ENCODE peak calls at places on chromosomes 3 and 15, in four cellular contexts. One of them, this sample, is unnamed.

GRCh38 chr15:85504739-85505676 is 124.6 kb downstream of the AKAP13 start:
- DNase-seq in mesendoderm: peak; percentile 59
- DNase-seq in GM12865: peak; percentile 73
- DNase-seq in AG10803: peak; percentile 75
- DNase-seq in this sample: peak; percentile 83

GRCh38 chr15:100873029-100873677 is 6.5 kb upstream of the ALDH1A3 start:
- DNase-seq in mesendoderm: peak; percentile 82
- DNase-seq in AG10803: peak; percentile 95
- DNase-seq in GM12865: peak; percentile 75
- DNase-seq in this sample: peak; percentile 94

GRCh38 chr3:196463478-196463756 is 31.2 kb upstream of the UBXN7 start:
- DNase-seq in GM12865: peak; percentile 29
- DNase-seq in AG10803: no peak
- DNase-seq in mesendoderm: no peak
- DNase-seq in this sample: no peak

GRCh38 chr15:66629817-66630576 is 64.2 kb upstream of the LCTL start:
- DNase-seq in AG10803: no peak
- DNase-seq in GM12865: no peak
- DNase-seq in mesendoderm: no peak
- DNase-seq in this sample: no peak

GRCh38 chr3:28933337-28933736 is 347.5 kb upstream of the RBMS3 start:
- DNase-seq in mesendoderm: no peak
- DNase-seq in AG10803: no peak
- DNase-seq in GM12865: no peak
- DNase-seq in this sample: no peak

GRCh38 chr3:143171656-143172055 is 52.1 kb downstream of the CHST2 start:
- DNase-seq in AG10803: no peak
- DNase-seq in GM12865: no peak
- DNase-seq in mesendoderm: no peak
- DNase-seq in this sample: peak; percentile 43

GRCh38 chr15:100116416-100117190 is 225.2 kb downstream of the ADAMTS17 start:
- DNase-seq in mesendoderm: no peak
- DNase-seq in GM12865: no peak
- DNase-seq in AG10803: no peak
- DNase-seq in this sample: no peak

GRCh38 chr3:16441306-16441898 is 72.1 kb downstream of the RFTN1 start:
- DNase-seq in mesendoderm: no peak
- DNase-seq in GM12865: no peak
- DNase-seq in AG10803: peak; percentile 94
- DNase-seq in this sample: no peak

GRCh38 chr3:196757876-196758739 is 18.5 kb downstream of the PAK2 start:
- DNase-seq in GM12865: no peak
- DNase-seq in mesendoderm: no peak
- DNase-seq in AG10803: peak; percentile 39
- DNase-seq in this sample: peak; percentile 79

GRCh38 chr3:72473156-72473555 is 375.1 kb downstream of the SHQ1 start:
- DNase-seq in AG10803: no peak
- DNase-seq in GM12865: peak; percentile 78
- DNase-seq in mesendoderm: no peak
- DNase-seq in this sample: no peak

GRCh38 chr3:127740136-127740915 is 67.6 kb downstream of the ABTB1 start:
- DNase-seq in GM12865: no peak
- DNase-seq in AG10803: no peak
- DNase-seq in mesendoderm: no peak
- DNase-seq in this sample: no peak

DNA sequence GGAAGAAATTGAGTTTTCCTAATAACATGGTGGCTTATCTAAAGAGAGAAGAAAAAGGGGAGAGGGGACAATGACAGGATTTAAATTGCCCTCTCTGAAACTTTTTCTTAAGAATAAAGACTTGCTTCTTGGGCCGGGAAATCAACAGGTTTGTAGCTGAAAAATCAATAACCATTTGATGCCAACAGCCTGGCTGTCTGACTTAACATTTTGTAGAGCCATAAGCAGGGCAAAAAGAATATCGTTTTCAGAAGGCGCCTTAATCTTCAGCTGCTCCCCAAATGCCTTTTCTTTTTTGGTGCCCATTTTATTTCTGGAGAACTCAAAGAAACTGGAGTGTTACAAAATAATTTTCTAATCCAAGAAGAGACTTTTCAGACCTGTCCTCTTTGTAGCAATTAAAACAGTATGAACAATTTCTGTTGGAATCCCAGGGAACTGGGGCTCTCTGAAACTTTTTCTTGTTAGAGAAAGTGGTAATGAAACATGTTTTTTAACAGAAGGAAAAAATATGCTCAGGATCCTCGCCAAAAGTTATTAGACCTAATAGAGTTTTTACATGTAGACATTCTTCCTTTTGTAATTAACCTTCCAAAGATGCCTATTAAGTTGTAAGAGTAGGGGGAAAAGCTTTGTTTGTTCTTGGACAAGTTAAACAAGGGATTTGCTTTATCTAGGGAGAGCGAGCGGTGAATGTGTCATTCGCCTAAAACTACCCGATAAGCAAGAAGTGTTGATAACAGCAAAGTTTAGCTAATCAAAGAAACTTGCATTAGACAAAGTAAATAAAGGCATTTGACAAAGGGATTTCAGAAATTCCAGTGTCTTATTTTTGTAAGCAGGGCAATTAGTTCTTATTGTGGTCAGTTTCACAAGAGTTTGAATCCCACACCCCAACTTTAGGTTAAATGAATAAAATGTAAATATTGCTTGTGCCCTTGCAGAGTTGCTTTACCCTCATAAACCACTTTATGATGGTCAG is 2.2 kb downstream of the RARB start:
- DNase-seq in mesendoderm: peak; percentile 65
- DNase-seq in GM12865: no peak
- DNase-seq in AG10803: no peak
- DNase-seq in this sample: peak; percentile 38
- H3K4me3 ChIP-seq in mesendoderm: no peak overlapping the region
- H3K4me3 ChIP-seq in GM12865: no peak overlapping the region
- H3K4me3 ChIP-seq in AG10803: no peak overlapping the region
- H3K4me3 ChIP-seq in this sample: peak overlapping the region; percentile 70

GRCh38 chr3:94515983-94516382 is 453.1 kb downstream of the NSUN3 start:
- DNase-seq in AG10803: no peak
- DNase-seq in mesendoderm: no peak
- DNase-seq in GM12865: no peak
- DNase-seq in this sample: no peak

GRCh38 chr3:94513600-94513999 is 450.7 kb downstream of the NSUN3 start:
- DNase-seq in mesendoderm: no peak
- DNase-seq in GM12865: no peak
- DNase-seq in AG10803: no peak
- DNase-seq in this sample: no peak

GRCh38 chr3:94512876-94513275 is 450.0 kb downstream of the NSUN3 start:
- DNase-seq in GM12865: no peak
- DNase-seq in AG10803: no peak
- DNase-seq in mesendoderm: peak; percentile 8
- DNase-seq in this sample: no peak
- H3K4me3 ChIP-seq in GM12865: no peak overlapping the region
- H3K4me3 ChIP-seq in AG10803: no peak overlapping the region
- H3K4me3 ChIP-seq in mesendoderm: no peak overlapping the region
- H3K4me3 ChIP-seq in this sample: no peak overlapping the region

GRCh38 chr3:177196473-177197040 is 725 bp downstream of the TBL1XR1 start:
- DNase-seq in AG10803: peak; percentile 50
- DNase-seq in GM12865: peak; percentile 67
- DNase-seq in mesendoderm: peak; percentile 75
- DNase-seq in this sample: peak; percentile 51

GRCh38 chr3:177197041-177197933 is at the start of gene TBL1XR1:
- DNase-seq in GM12865: peak; percentile 95
- DNase-seq in AG10803: peak; percentile 93
- DNase-seq in mesendoderm: peak; percentile 98
- DNase-seq in this sample: peak; percentile 96

GRCh38 chr3:177197934-177198484 is 727 bp upstream of the TBL1XR1 start:
- DNase-seq in AG10803: no peak
- DNase-seq in mesendoderm: no peak
- DNase-seq in GM12865: no peak
- DNase-seq in this sample: no peak

GRCh38 chr3:177201707-177202397 is 4.6 kb upstream of the TBL1XR1 start:
- DNase-seq in GM12865: peak; percentile 94
- DNase-seq in mesendoderm: no peak
- DNase-seq in AG10803: no peak
- DNase-seq in this sample: no peak

DNA sequence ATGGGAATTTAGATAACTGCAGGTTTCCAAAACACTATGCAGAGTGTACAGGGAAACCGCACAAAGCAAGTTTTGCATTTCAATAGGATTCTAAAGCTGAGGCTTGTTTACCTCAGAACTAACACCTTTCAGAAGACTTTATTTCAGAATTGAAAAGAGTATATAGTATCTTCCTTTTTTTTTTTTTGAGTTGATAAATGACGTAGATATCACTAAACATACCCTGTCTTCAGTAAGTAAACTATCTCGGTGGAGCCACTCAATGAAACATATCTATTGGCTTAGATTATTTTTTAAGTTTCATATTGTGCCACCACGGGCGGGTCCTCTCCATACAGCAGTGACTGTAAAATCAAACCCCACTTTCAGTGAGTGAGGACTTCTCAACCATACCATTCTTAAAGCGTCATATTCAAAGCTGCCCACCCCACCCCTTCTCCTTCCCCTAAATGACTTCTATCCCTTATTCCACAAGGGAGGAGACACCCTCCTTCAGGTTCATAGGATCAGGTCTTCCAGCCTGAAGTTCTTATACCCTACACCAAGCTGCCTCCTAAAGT is 2.0 kb upstream of the TBL1XR1 start:
- DNase-seq in AG10803: no peak
- DNase-seq in mesendoderm: no peak
- DNase-seq in GM12865: peak; percentile 41
- DNase-seq in this sample: no peak
- H3K4me3 ChIP-seq in AG10803: no peak overlapping the region
- H3K4me3 ChIP-seq in mesendoderm: no peak overlapping the region
- H3K4me3 ChIP-seq in GM12865: peak overlapping the region; percentile 31
- H3K4me3 ChIP-seq in this sample: no peak overlapping the region

GRCh38 chr3:11476814-11477213 is 166.9 kb downstream of the VGLL4 start:
- DNase-seq in GM12865: no peak
- DNase-seq in AG10803: no peak
- DNase-seq in mesendoderm: no peak
- DNase-seq in this sample: no peak
- H3K4me3 ChIP-seq in GM12865: no peak overlapping the region
- H3K4me3 ChIP-seq in AG10803: no peak overlapping the region
- H3K4me3 ChIP-seq in mesendoderm: no peak overlapping the region
- H3K4me3 ChIP-seq in this sample: no peak overlapping the region

DNA sequence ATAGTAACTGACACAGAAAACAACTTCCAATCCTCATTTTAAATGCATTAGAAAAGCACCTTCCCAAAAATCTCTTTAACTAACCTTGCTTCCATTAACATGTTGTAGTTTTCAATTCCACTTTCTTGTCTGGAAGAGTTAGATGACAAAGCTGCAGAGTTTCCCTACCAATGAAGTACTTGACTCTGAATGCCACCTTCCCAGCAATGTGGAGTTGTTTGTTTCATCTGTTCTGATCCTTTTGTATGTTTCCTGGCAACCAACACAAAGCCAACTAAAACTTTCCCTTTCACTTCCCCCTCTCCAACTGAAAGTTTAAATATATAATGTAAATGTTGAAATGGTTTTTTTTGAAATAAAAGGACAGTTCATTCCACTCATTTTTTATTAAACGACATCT is at the start of gene WDR49:
- DNase-seq in mesendoderm: peak; percentile 76
- DNase-seq in AG10803: no peak
- DNase-seq in GM12865: peak; percentile 15
- DNase-seq in this sample: peak; percentile 28
- H3K4me3 ChIP-seq in mesendoderm: no peak within 1 kb of the TSS
- H3K4me3 ChIP-seq in AG10803: no peak within 1 kb of the TSS
- H3K4me3 ChIP-seq in GM12865: no peak within 1 kb of the TSS
- H3K4me3 ChIP-seq in this sample: no peak within 1 kb of the TSS

DNA sequence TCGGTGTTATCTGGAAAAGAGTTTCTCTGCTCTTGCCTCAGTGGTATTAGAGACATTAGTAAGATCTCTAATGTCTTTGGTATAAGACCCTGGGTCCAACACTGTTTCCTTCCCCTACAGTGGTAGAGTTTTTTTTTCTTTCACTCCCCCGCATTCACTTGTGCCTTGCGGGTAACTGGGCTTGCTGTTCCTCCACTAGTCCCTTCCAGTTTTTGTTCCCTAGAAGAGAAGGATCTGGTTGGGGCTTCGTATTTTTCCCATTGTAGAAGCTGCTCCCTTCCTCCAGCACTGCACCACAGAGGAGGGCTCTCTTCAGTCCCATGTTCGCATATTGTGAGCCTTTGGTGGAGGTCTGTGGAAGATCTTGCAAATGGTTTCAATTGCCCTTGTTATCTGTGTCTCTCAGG is 13.7 kb downstream of the CTDSPL2 start:
- DNase-seq in GM12865: no peak
- DNase-seq in mesendoderm: peak; percentile 78
- DNase-seq in AG10803: no peak
- DNase-seq in this sample: no peak
- H3K4me3 ChIP-seq in GM12865: no peak overlapping the region
- H3K4me3 ChIP-seq in mesendoderm: no peak overlapping the region
- H3K4me3 ChIP-seq in AG10803: no peak overlapping the region
- H3K4me3 ChIP-seq in this sample: no peak overlapping the region

DNA sequence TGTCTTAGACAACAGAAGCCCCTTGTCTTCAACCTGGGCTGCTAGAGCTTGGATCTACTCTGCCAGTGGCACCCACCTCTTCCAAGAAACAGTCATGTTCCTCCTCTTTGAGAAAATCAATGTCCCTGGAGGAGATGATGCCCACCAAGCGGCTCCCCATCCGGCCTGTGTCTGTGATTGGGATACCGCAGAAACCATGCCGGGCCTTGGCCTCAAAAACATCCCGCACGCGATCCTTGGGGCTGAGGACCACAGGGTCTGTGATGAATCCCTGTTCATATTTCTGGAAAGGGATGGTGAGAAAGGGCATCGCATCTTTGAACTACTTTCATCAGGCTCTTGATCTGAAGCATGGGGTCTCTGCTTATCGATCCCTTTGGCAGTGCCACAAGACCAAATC is 1.6 kb downstream of the IMPDH2 start:
- DNase-seq in GM12865: no peak
- DNase-seq in AG10803: no peak
- DNase-seq in mesendoderm: no peak
- DNase-seq in this sample: no peak
- H3K4me3 ChIP-seq in GM12865: peak overlapping the region; percentile 89
- H3K4me3 ChIP-seq in AG10803: peak overlapping the region; percentile 5
- H3K4me3 ChIP-seq in mesendoderm: no peak overlapping the region
- H3K4me3 ChIP-seq in this sample: no peak overlapping the region

GRCh38 chr3:18740631-18741583 is 315.8 kb upstream of the SATB1 start:
- DNase-seq in AG10803: no peak
- DNase-seq in mesendoderm: no peak
- DNase-seq in GM12865: peak; percentile 54
- DNase-seq in this sample: no peak
- H3K4me3 ChIP-seq in AG10803: no peak overlapping the region
- H3K4me3 ChIP-seq in mesendoderm: no peak overlapping the region
- H3K4me3 ChIP-seq in GM12865: no peak overlapping the region
- H3K4me3 ChIP-seq in this sample: no peak overlapping the region